ENCODE peak calls at places on chromosome 17, in five cellular contexts. N, V, B, A and I are unnamed samples.

GRCh38 chr17:50872710-50873424 is 6.7 kb upstream of the TOB1 start:
- DNase-seq in N (no peak), A (no peak), V (no peak), B (peak; percentile 75), I (no peak)

GRCh38 chr17:77924757-77925336 is 33.7 kb upstream of the TNRC6C start:
- DNase-seq in N (no peak), B (peak; percentile 65), V (no peak), A (no peak), I (no peak)

GRCh38 chr17:27544350-27545131 is 86.4 kb upstream of the LGALS9 start:
- DNase-seq in B (no peak), A (no peak), N (no peak), V (no peak), I (peak; percentile 76)

GRCh38 chr17:17455173-17455572 is 21.6 kb upstream of the MED9 start:
- DNase-seq in V (no peak), B (no peak), N (no peak), A (no peak), I (no peak)

GRCh38 chr17:83101805-83102480 is 22.5 kb downstream of the METRNL start:
- DNase-seq in A (peak; percentile 82), B (no peak), N (no peak), V (no peak), I (no peak)

GRCh38 chr17:50558955-50559614 is 1.4 kb upstream of the CACNA1G start:
- DNase-seq in V (no peak), N (no peak), A (no peak), B (no peak), I (no peak)

GRCh38 chr17:309361-309888 is 43.2 kb downstream of the RPH3AL start:
- DNase-seq in V (peak; percentile 57), B (peak; percentile 5), A (no peak), N (peak; percentile 59), I (no peak)

GRCh38 chr17:76501018-76501826 is at the start of gene RHBDF2:
- DNase-seq in B (peak; percentile 96), N (peak; percentile 97), A (peak; percentile 96), V (peak; percentile 87), I (peak; percentile 97)

GRCh38 chr17:622356-622755 is 92.3 kb downstream of the VPS53 start:
- DNase-seq in V (peak; percentile 66), N (no peak), A (no peak), B (no peak), I (no peak)

GRCh38 chr17:40452921-40453378 is 9.7 kb downstream of the IGFBP4 start:
- DNase-seq in B (no peak), V (peak; percentile 57), A (no peak), N (no peak), I (no peak)

GRCh38 chr17:44323359-44324091 is 1.1 kb downstream of the SLC25A39 start:
- DNase-seq in B (no peak), V (no peak), A (peak; percentile 38), N (no peak), I (no peak)

GRCh38 chr17:79075861-79076406 is 1.3 kb downstream of the ENGASE start:
- DNase-seq in N (no peak), V (no peak), B (no peak), A (no peak), I (no peak)

GRCh38 chr17:40496634-40497420 is 4.6 kb downstream of the TNS4 start:
- DNase-seq in N (peak; percentile 30), V (no peak), B (no peak), A (no peak), I (no peak)

GRCh38 chr17:72340836-72341235 is 220.0 kb downstream of the SOX9 start:
- DNase-seq in A (no peak), N (no peak), B (no peak), V (no peak), I (no peak)

GRCh38 chr17:32356750-32357149 is 6.8 kb downstream of the ZNF207 start:
- DNase-seq in V (no peak), B (no peak), N (no peak), A (no peak), I (no peak)

GRCh38 chr17:51046527-51047384 is 73.9 kb downstream of the SPAG9 start:
- DNase-seq in V (peak; percentile 26), N (no peak), A (peak; percentile 42), B (peak; percentile 68), I (no peak)

GRCh38 chr17:21252289-21252874 is 828 bp downstream of the NATD1 start:
- DNase-seq in B (no peak), N (peak; percentile 43), V (no peak), A (no peak), I (no peak)

GRCh38 chr17:21251611-21252010 is 1.6 kb downstream of the NATD1 start:
- DNase-seq in N (no peak), B (no peak), V (no peak), A (no peak), I (no peak)

GRCh38 chr17:21253646-21254441 is 634 bp upstream of the NATD1 start:
- DNase-seq in B (no peak), N (no peak), V (no peak), A (no peak), I (no peak)

GRCh38 chr17:21250719-21251305 is 2.4 kb downstream of the NATD1 start:
- DNase-seq in A (no peak), N (no peak), B (no peak), V (no peak), I (no peak)

GRCh38 chr17:21252875-21253645 is at the start of gene NATD1:
- DNase-seq in N (peak; percentile 93), A (peak; percentile 88), V (peak; percentile 88), B (peak; percentile 93), I (peak; percentile 82)
- TF ChIP-seq POLR2A in N (peak; percentile 50), A (peak; percentile 20), V (no peak), B (peak; percentile 37), I (no peak)

GRCh38 chr17:19736071-19736470 is 12.0 kb downstream of the ALDH3A1 start:
- DNase-seq in V (no peak), B (no peak), N (peak; percentile 35), A (no peak), I (no peak)
- TF ChIP-seq POLR2A in V (no peak), B (no peak), N (no peak), A (no peak), I (no peak)

GRCh38 chr17:81238815-81239713 is at the start of the genes NDUFAF8 and TEPSIN:
- DNase-seq in N (peak; percentile 97), B (peak; percentile 99), V (peak; percentile 100), A (peak; percentile 97), I (peak; percentile 100)
- TF ChIP-seq POLR2A in N (peak; percentile 69), B (peak; percentile 76), V (peak; percentile 56), A (peak; percentile 73), I (peak; percentile 90)

GRCh38 chr17:81386141-81386645 is 9.1 kb upstream of the BAHCC1 start:
- DNase-seq in N (no peak), A (peak; percentile 34), V (no peak), B (no peak), I (no peak)

GRCh38 chr17:81387235-81388060 is 7.8 kb upstream of the BAHCC1 start:
- DNase-seq in B (peak; percentile 57), N (no peak), V (no peak), A (peak; percentile 76), I (peak; percentile 62)

GRCh38 chr17:81388091-81388611 is 7.1 kb upstream of the BAHCC1 start:
- DNase-seq in N (no peak), V (no peak), A (no peak), B (no peak), I (no peak)

GRCh38 chr17:81385320-81386111 is 9.7 kb upstream of the BAHCC1 start:
- DNase-seq in V (no peak), A (peak; percentile 30), N (no peak), B (no peak), I (no peak)

GRCh38 chr17:81386646-81387234 is 8.5 kb upstream of the BAHCC1 start:
- DNase-seq in B (peak; percentile 54), N (peak; percentile 81), A (peak; percentile 47), V (no peak), I (no peak)
- TF ChIP-seq POLR2A in B (no peak), N (no peak), A (no peak), V (no peak), I (no peak)

DNA sequence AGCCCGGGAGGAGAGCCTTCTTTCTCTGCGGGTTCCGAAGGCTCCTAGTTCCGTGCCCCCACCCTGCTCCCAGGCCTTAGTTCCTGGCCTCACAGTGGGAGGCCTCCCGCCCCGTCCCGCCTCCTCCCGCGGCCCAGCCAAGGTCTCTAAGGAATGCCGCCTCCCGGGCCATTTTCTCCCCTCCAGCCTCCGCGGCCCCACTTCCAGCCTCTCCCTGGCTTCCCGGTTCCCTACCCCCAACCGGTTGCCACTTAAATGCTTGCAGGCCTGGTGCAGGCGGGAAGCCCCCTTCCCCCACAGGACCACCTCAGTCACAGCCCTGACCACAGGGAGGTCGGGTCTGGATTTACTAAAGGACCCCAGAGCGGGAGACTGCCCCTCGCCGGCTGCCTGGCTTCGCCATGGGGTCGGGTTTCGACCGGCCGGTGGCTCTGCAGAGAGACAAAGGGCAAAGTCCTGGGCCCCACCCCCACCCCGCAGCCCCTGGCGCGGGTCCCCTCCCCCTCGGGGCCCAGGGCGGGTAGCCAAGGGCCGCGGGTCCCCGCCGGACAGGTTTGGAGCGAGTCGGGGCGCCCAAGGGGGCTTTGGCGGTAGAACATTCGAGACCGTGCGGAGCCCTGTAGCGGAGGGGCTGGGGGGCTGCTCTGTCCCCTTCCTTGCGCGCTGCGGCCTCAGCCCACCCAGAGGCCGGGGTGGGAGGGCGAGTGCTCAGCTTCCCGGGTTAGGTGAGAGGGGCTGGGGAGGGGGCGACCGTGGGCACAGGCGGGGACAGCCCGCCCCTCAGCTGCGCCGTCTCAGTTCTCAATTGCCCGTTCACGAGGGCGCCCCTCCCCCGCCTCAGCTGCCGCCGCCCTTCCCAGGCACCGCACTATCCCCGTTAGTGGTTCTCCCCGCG is 16.4 kb downstream of the IGF2BP1 start:
- DNase-seq in B (no peak), N (no peak), V (peak; percentile 54), A (no peak), I (no peak)
- TF ChIP-seq POLR2A in B (no peak), N (no peak), V (no peak), A (no peak), I (no peak)

GRCh38 chr17:30344283-30345088 is 10.6 kb upstream of the TMIGD1 start:
- DNase-seq in B (peak; percentile 77), V (peak; percentile 85), N (peak; percentile 67), A (peak; percentile 72), I (no peak)

GRCh38 chr17:30346211-30346831 is 12.5 kb upstream of the TMIGD1 start:
- DNase-seq in N (no peak), V (no peak), B (no peak), A (no peak), I (no peak)

GRCh38 chr17:30343741-30344140 is 9.9 kb upstream of the TMIGD1 start:
- DNase-seq in A (no peak), B (no peak), V (no peak), N (no peak), I (no peak)

GRCh38 chr17:30345089-30345433 is 11.2 kb upstream of the TMIGD1 start:
- DNase-seq in B (no peak), V (no peak), A (no peak), N (no peak), I (no peak)

DNA sequence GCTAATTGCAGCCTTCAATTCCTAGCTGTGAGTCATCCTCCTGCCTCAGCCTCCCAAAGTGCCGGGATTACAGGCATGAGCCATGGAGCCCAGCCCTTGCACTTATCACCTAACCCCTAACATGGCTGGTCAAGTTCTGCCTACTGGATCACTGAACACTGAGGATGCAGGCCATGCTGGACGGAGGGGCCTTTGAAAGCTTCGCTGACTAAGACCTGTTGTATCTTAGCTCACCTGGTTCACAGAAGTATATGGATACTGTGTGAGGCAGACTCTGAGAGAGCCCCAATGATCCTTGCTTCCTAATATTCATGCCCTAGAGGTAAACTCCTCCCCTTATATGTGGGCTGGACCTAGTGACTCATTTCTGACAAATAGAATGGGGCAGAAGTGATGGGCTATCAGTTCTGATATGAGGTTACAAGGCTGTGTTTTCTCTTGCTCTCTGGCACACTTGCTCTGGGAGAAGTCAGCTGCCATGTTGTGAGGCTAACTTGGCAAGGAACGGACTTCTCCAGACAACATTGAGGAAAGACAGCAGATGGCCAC is 11.7 kb upstream of the TMIGD1 start:
- DNase-seq in B (no peak), V (no peak), A (no peak), N (no peak), I (no peak)
- TF ChIP-seq POLR2A in B (peak; percentile 15), V (no peak), A (no peak), N (no peak), I (no peak)